ENCODE peak calls at places on chromosomes 11 and 22, in seven cellular contexts. Z is stimulated activated naive B cell treated with anti-CD40 and anti-IgM and Interleukin-4, amounts not matched to agents 10 μg/mL and 1 μg/mL and 100 μg/mL, for 72 hours; M is stimulated activated CD4-positive, alpha-beta T cell treated with anti-CD3 and anti-CD28 coated beads, Interleukin-4, amount 100 ng/mL, for 48 hours; E is endothelial cell; F is GM04504; D is astrocyte; L is T-helper 1 cell. Q is an unnamed sample.

GRCh38 chr22:44171486-44172076 is 9.1 kb upstream of the PARVG start:
- DNase-seq in Z (no peak), M (no peak), E (no peak), F (no peak), D (no peak), L (no peak), Q (no peak)

GRCh38 chr11:16780698-16781550 is 42.5 kb downstream of the C11orf58 start:
- DNase-seq in Z (no peak), M (no peak), E (no peak), F (no peak), D (no peak), L (no peak), Q (no peak)

GRCh38 chr22:48443680-48444079 is 1384.0 kb downstream of the BRD1 start:
- DNase-seq in Z (no peak), M (no peak), E (no peak), F (no peak), D (no peak), L (no peak), Q (no peak)

GRCh38 chr22:36323855-36324331 is 63.9 kb downstream of the MYH9 start:
- DNase-seq in Z (no peak), M (no peak), E (no peak), F (no peak), D (peak; percentile 64), L (no peak), Q (no peak)

GRCh38 chr11:78256962-78257361 is 68.2 kb downstream of the USP35 start:
- DNase-seq in Z (no peak), M (no peak), E (peak; percentile 6), F (peak; percentile 64), D (peak; percentile 89), L (no peak), Q (no peak)

GRCh38 chr11:2940166-2940929 is 11.1 kb upstream of the PHLDA2 start:
- DNase-seq in Z (no peak), M (no peak), E (no peak), F (no peak), D (no peak), L (peak; percentile 22), Q (no peak)

GRCh38 chr11:133669371-133670046 is 137.2 kb upstream of the OPCML start:
- DNase-seq in Z (no peak), M (no peak), E (no peak), F (no peak), D (no peak), L (no peak), Q (no peak)

GRCh38 chr11:46457659-46458058 is 66.1 kb upstream of the CHRM4 start:
- DNase-seq in Z (no peak), M (no peak), E (no peak), F (no peak), D (no peak), L (no peak), Q (no peak)

GRCh38 chr11:3905080-3905953 is 49.9 kb downstream of the STIM1 start:
- DNase-seq in Z (no peak), M (peak; percentile 42), E (no peak), F (peak; percentile 64), D (peak; percentile 79), L (peak; percentile 37), Q (no peak)

GRCh38 chr11:2216400-2217064 is 44.9 kb upstream of the TH start:
- DNase-seq in Z (no peak), M (no peak), E (no peak), F (no peak), D (no peak), L (no peak), Q (no peak)

GRCh38 chr11:65506770-65507485 is 8.1 kb downstream of the MALAT1 start:
- DNase-seq in Z (no peak), M (no peak), E (no peak), F (peak; percentile 93), D (peak; percentile 61), L (no peak), Q (no peak)

GRCh38 chr11:114820621-114821020 is 142.3 kb downstream of the NXPE2 start:
- DNase-seq in Z (no peak), M (no peak), E (no peak), F (no peak), D (no peak), L (no peak), Q (no peak)

GRCh38 chr11:65555693-65556231 is 2.4 kb downstream of the LTBP3 start:
- DNase-seq in Z (no peak), M (no peak), E (no peak), F (peak; percentile 90), D (peak; percentile 83), L (no peak), Q (no peak)

GRCh38 chr11:91921974-91922373 is 302.6 kb upstream of the FAT3 start:
- DNase-seq in Z (no peak), M (no peak), E (no peak), F (no peak), D (peak; percentile 29), L (no peak), Q (no peak)

GRCh38 chr11:37343279-37343678 is 745.2 kb upstream of the RAG2 start:
- DNase-seq in Z (no peak), M (no peak), E (no peak), F (no peak), D (no peak), L (no peak), Q (no peak)

GRCh38 chr22:26893034-26893710 is 235.8 kb downstream of the MIAT start:
- DNase-seq in Z (no peak), M (no peak), E (no peak), F (no peak), D (peak; percentile 36), L (no peak), Q (no peak)

GRCh38 chr11:19725379-19726079 is 12.9 kb downstream of the NAV2 start:
- DNase-seq in Z (no peak), M (no peak), E (no peak), F (no peak), D (peak; percentile 26), L (no peak), Q (no peak)

GRCh38 chr11:64996710-64997380 is at the start of gene BATF2:
- DNase-seq in Z (peak; percentile 23), M (no peak), E (peak; percentile 59), F (peak; percentile 63), D (peak; percentile 44), L (no peak), Q (peak; percentile 46)